ENCODE peak calls at places on chromosome 15, in nine cellular contexts. N is naive thymus-derived CD4-positive, alpha-beta T cell; V is AG09309; C is DMS53; A is DMS 273 treated with DMSO at 0.1 percent for 48 hours; D is stimulated activated naive CD8-positive, alpha-beta T cell treated with anti-CD3 and anti-CD28 coated beads, Interleukin-15, Interleukin-2, amounts not matched to agents 100 U/mL and 50 U/mL, for 24 hours; Q is neural progenitor cell; T is nucleus accumbens; M is AG20443. H is an unnamed sample.

GRCh38 chr15:58463815-58464697 is 32.3 kb downstream of the LIPC start:
- DNase-seq in M (no peak), C (peak; percentile 79), Q (no peak), V (no peak), D (no peak), N (no peak), T (no peak), A (no peak), H (no peak)

GRCh38 chr15:51117270-51117669 is 22.6 kb upstream of the TNFAIP8L3 start:
- DNase-seq in D (no peak), T (no peak), C (no peak), Q (no peak), A (no peak), N (no peak), V (no peak), M (no peak), H (no peak)

GRCh38 chr15:62079594-62079993 is 12.8 kb downstream of the C2CD4A start:
- DNase-seq in C (no peak), D (no peak), N (no peak), M (no peak), T (no peak), A (no peak), Q (no peak), V (no peak), H (no peak)

GRCh38 chr15:58077427-58077826 is 11.9 kb upstream of the ALDH1A2 start:
- DNase-seq in A (no peak), T (no peak), V (no peak), D (no peak), N (no peak), C (peak; percentile 55), Q (peak; percentile 37), M (no peak), H (no peak)

GRCh38 chr15:51229907-51230328 is 108.5 kb downstream of the CYP19A1 start:
- DNase-seq in A (no peak), C (peak; percentile 27), N (no peak), T (no peak), V (no peak), D (no peak), M (peak; percentile 53), Q (peak; percentile 65), H (no peak)

GRCh38 chr15:70492240-70493177 is 270.8 kb downstream of the UACA start:
- DNase-seq in V (peak; percentile 74), A (no peak), T (no peak), N (peak; percentile 86), D (peak; percentile 85), M (peak; percentile 91), C (no peak), Q (no peak), H (peak; percentile 55)

GRCh38 chr15:35159170-35159569 is 74.1 kb upstream of the NANOGP8 start:
- DNase-seq in T (no peak), V (no peak), C (no peak), N (no peak), D (no peak), Q (no peak), A (no peak), M (no peak), H (no peak)

GRCh38 chr15:60797444-60798040 is 318.6 kb upstream of the ICE2 start:
- DNase-seq in Q (no peak), D (no peak), T (no peak), A (no peak), V (no peak), N (no peak), C (no peak), M (peak; percentile 36), H (no peak)

GRCh38 chr15:26736502-26737248 is 36.2 kb downstream of the GABRB3 start:
- DNase-seq in A (no peak), C (no peak), T (no peak), Q (no peak), N (no peak), D (no peak), M (no peak), V (no peak), H (no peak)

GRCh38 chr15:66171891-66172290 is 81.7 kb downstream of the MEGF11 start:
- DNase-seq in M (no peak), N (no peak), Q (no peak), V (no peak), D (no peak), T (no peak), A (no peak), C (no peak), H (no peak)

GRCh38 chr15:63979227-63979793 is 67.0 kb downstream of the DAPK2 start:
- DNase-seq in Q (no peak), N (no peak), D (no peak), V (no peak), M (no peak), C (no peak), T (no peak), A (no peak), H (no peak)

GRCh38 chr15:71788646-71789579 is 21.4 kb upstream of the NR2E3 start:
- DNase-seq in C (no peak), N (no peak), A (no peak), V (no peak), M (no peak), T (no peak), Q (no peak), D (no peak), H (no peak)

GRCh38 chr15:29945943-29946591 is 123.8 kb upstream of the TJP1 start:
- DNase-seq in M (peak; percentile 78), D (no peak), N (no peak), A (no peak), T (no peak), V (peak; percentile 67), C (no peak), Q (no peak), H (no peak)

GRCh38 chr15:75675579-75676404 is 28.1 kb downstream of the SNX33 start:
- DNase-seq in N (no peak), M (no peak), C (no peak), T (no peak), Q (no peak), V (no peak), A (no peak), D (no peak), H (no peak)

GRCh38 chr15:74799843-74800558 is 12.6 kb upstream of the LMAN1L start:
- DNase-seq in V (no peak), A (peak; percentile 11), D (peak; percentile 89), T (peak; percentile 38), N (peak; percentile 91), C (peak; percentile 81), Q (peak; percentile 68), M (peak; percentile 95), H (peak; percentile 91)

GRCh38 chr15:70480196-70480856 is 283.0 kb downstream of the UACA start:
- DNase-seq in C (no peak), Q (no peak), N (peak; percentile 73), T (no peak), V (no peak), A (no peak), D (peak; percentile 77), M (no peak), H (no peak)

GRCh38 chr15:74403981-74404563 is 29.7 kb downstream of the SEMA7A start:
- DNase-seq in V (no peak), C (no peak), N (no peak), A (no peak), M (no peak), D (peak; percentile 60), T (no peak), Q (no peak), H (no peak)

GRCh38 chr15:43912991-43913927 is 86.5 kb downstream of the WDR76 start:
- DNase-seq in V (peak; percentile 92), N (no peak), T (no peak), M (peak; percentile 86), D (peak; percentile 9), Q (no peak), C (peak; percentile 44), A (no peak), H (no peak)

GRCh38 chr15:95684693-95685115 is 645.8 kb upstream of the NR2F2 start:
- DNase-seq in T (no peak), D (no peak), M (peak; percentile 64), N (no peak), C (no peak), V (peak; percentile 37), A (no peak), Q (no peak), H (no peak)

GRCh38 chr15:31156808-31157207 is 55.3 kb upstream of the TRPM1 start:
- DNase-seq in Q (no peak), V (no peak), T (no peak), C (no peak), N (no peak), D (no peak), M (no peak), A (no peak), H (no peak)

GRCh38 chr15:49521802-49522201 is 98.8 kb downstream of the FGF7 start:
- DNase-seq in C (peak; percentile 17), D (no peak), V (no peak), M (no peak), A (no peak), T (no peak), N (no peak), Q (no peak), H (no peak)

GRCh38 chr15:52652984-52653383 is 26.2 kb downstream of the ATOSA start:
- DNase-seq in T (no peak), D (no peak), N (no peak), V (peak; percentile 44), A (no peak), C (peak; percentile 24), M (peak; percentile 6), Q (no peak), H (no peak)

GRCh38 chr15:45254405-45255293 is 2.6 kb downstream of the SLC28A2 start:
- DNase-seq in T (no peak), M (no peak), D (no peak), V (peak; percentile 29), C (peak; percentile 37), Q (no peak), N (no peak), A (no peak), H (no peak)

GRCh38 chr15:74833376-74834107 is 7.1 kb downstream of the CPLX3 start:
- DNase-seq in N (no peak), Q (no peak), A (no peak), C (peak; percentile 55), M (no peak), T (no peak), V (no peak), D (no peak), H (no peak)

GRCh38 chr15:40096094-40096876 is 12.4 kb downstream of the BMF start:
- DNase-seq in M (no peak), T (no peak), V (no peak), Q (no peak), C (peak; percentile 42), D (no peak), A (no peak), N (no peak), H (no peak)

GRCh38 chr15:49145651-49146609 is 9.5 kb downstream of the COPS2 start:
- DNase-seq in D (peak; percentile 29), C (peak; percentile 69), T (no peak), N (no peak), M (peak; percentile 44), Q (peak; percentile 61), V (no peak), A (no peak), H (peak; percentile 24)

GRCh38 chr15:92930776-92931175 is 30.7 kb downstream of the CHD2 start:
- DNase-seq in N (no peak), T (no peak), Q (no peak), V (peak; percentile 70), M (peak; percentile 76), C (no peak), A (peak; percentile 24), D (no peak), H (no peak)

GRCh38 chr15:83248151-83248851 is 36.2 kb downstream of the BNC1 start:
- DNase-seq in M (peak; percentile 46), C (peak; percentile 73), D (peak; percentile 7), Q (peak; percentile 82), N (no peak), V (peak; percentile 21), A (no peak), T (no peak), H (peak; percentile 12)

GRCh38 chr15:60745469-60745971 is 266.6 kb upstream of the ICE2 start:
- DNase-seq in C (no peak), M (peak; percentile 63), D (no peak), V (no peak), N (no peak), T (no peak), Q (no peak), A (no peak), H (no peak)

GRCh38 chr15:91953432-91953831 is 99.9 kb downstream of the SLCO3A1 start:
- DNase-seq in M (no peak), N (no peak), C (peak; percentile 15), T (no peak), Q (no peak), A (no peak), D (no peak), V (no peak), H (no peak)

GRCh38 chr15:96183020-96183926 is 147.2 kb upstream of the NR2F2 start:
- DNase-seq in Q (peak; percentile 68), T (no peak), C (no peak), V (no peak), D (no peak), N (no peak), M (no peak), A (no peak), H (no peak)